ENCODE peak calls at places on chromosomes 12 and 14, in four cellular contexts. A is ascending aorta, R is cardiac fibroblast, G is fibroblast of mammary gland. P is an unnamed sample.

GRCh38 chr14:50051106-50051505 is 65.3 kb downstream of the VCPKMT start:
- DNase-seq in G (no peak), R (no peak), A (no peak), P (peak)

GRCh38 chr14:87847216-87847615 is 145.8 kb downstream of the GALC start:
- DNase-seq in A (no peak), R (no peak), G (peak), P (no peak)

GRCh38 chr14:104152686-104153398 is 14.5 kb downstream of the KIF26A start:
- DNase-seq in A (no peak), G (no peak), R (no peak), P (no peak)

GRCh38 chr12:42862055-42862454 is 272.5 kb upstream of the PRICKLE1 start:
- DNase-seq in G (no peak), R (no peak), A (no peak), P (peak)

GRCh38 chr14:68245146-68246073 is 425.8 kb downstream of the RAD51B start:
- DNase-seq in A (no peak), R (peak), G (peak), P (peak)

GRCh38 chr12:45259732-45260480 is 44.0 kb downstream of the ANO6 start:
- DNase-seq in R (peak), A (no peak), G (peak), P (peak)

GRCh38 chr14:73058923-73059311 is 583 bp downstream of the RBM25 start:
- DNase-seq in A (peak), R (peak), G (peak), P (peak)

GRCh38 chr12:16075887-16076286 is 164.8 kb downstream of the DERA start:
- DNase-seq in R (no peak), A (no peak), G (no peak), P (no peak)

GRCh38 chr12:65414526-65414925 is 136.0 kb downstream of the MSRB3 start:
- DNase-seq in G (peak), R (peak), A (no peak), P (no peak)

GRCh38 chr12:53949631-53950440 is 4.9 kb upstream of the HOXC12 start:
- DNase-seq in R (no peak), A (no peak), G (no peak), P (no peak)

GRCh38 chr12:69972136-69972535 is 147.1 kb downstream of the MYRFL start:
- DNase-seq in A (no peak), R (no peak), G (no peak), P (no peak)

GRCh38 chr12:122371475-122372045 is 50.9 kb downstream of the CLIP1 start:
- DNase-seq in G (no peak), R (no peak), A (no peak), P (no peak)

GRCh38 chr14:89498836-89499235 is 81.8 kb upstream of the FOXN3 start:
- DNase-seq in R (no peak), A (no peak), G (no peak), P (no peak)

GRCh38 chr12:80714055-80714454 is 2.7 kb upstream of the MYF5 start:
- DNase-seq in A (no peak), G (peak), R (peak), P (peak)

GRCh38 chr12:18430425-18431048 is 169.2 kb downstream of the PIK3C2G start:
- DNase-seq in G (peak), A (no peak), R (peak), P (peak)

GRCh38 chr14:98503086-98503815 is 768.7 kb downstream of the BCL11B start:
- DNase-seq in G (no peak), A (no peak), R (no peak), P (no peak)

GRCh38 chr12:68381476-68381875 is 49.3 kb upstream of the MDM1 start:
- DNase-seq in G (no peak), R (no peak), A (no peak), P (no peak)

GRCh38 chr14:105843444-105844046 is 317.2 kb downstream of the TMEM121 start:
- DNase-seq in R (no peak), G (no peak), A (peak), P (no peak)

GRCh38 chr14:49187799-49188198 is 398.4 kb downstream of the RPS29 start:
- DNase-seq in G (no peak), R (no peak), A (no peak), P (no peak)

GRCh38 chr12:24133385-24133784 is 183.9 kb upstream of the SOX5 start:
- DNase-seq in A (no peak), R (no peak), G (no peak), P (no peak)

GRCh38 chr12:46458500-46459106 is 86.0 kb upstream of the SLC38A2 start:
- DNase-seq in A (no peak), R (no peak), G (no peak), P (no peak)

GRCh38 chr12:30822385-30823139 is 67.8 kb upstream of the CAPRIN2 start:
- DNase-seq in R (peak), G (peak), A (peak), P (peak)

GRCh38 chr12:66767454-66768002 is 88.7 kb upstream of the GRIP1 start:
- DNase-seq in G (no peak), A (no peak), R (no peak), P (no peak)

GRCh38 chr12:4449862-4450222 is 4.2 kb upstream of the FGF6 start:
- DNase-seq in G (peak), A (no peak), R (no peak), P (no peak)

GRCh38 chr14:39768579-39768978 is 336.3 kb upstream of the FBXO33 start:
- DNase-seq in R (no peak), A (no peak), G (no peak), P (no peak)

GRCh38 chr12:131929530-131930456 is 717 bp downstream of the PUS1 start:
- DNase-seq in A (no peak), R (peak), G (no peak), P (no peak)

GRCh38 chr14:38762436-38762835 is 340.6 kb downstream of the SEC23A start:
- DNase-seq in G (no peak), A (no peak), R (no peak), P (no peak)

GRCh38 chr12:87082756-87083155 is 826.6 kb upstream of the MGAT4C start:
- DNase-seq in R (no peak), G (no peak), A (no peak), P (no peak)

GRCh38 chr14:94340533-94340932 is 17.4 kb upstream of the SERPINA6 start:
- DNase-seq in A (no peak), R (no peak), G (no peak), P (no peak)

GRCh38 chr14:61561657-61562276 is 133.5 kb upstream of the HIF1A start:
- DNase-seq in R (peak), A (peak), G (peak), P (peak)

GRCh38 chr12:39573971-39574370 is 45.6 kb downstream of the ABCD2 start:
- DNase-seq in G (no peak), R (no peak), A (no peak), P (no peak)

GRCh38 chr12:57430117-57430930 is 519 bp downstream of the R3HDM2 start:
- DNase-seq in R (peak), G (peak), A (peak), P (peak)
- TF ChIP-seq CTCF in R (no peak), G (no peak), A (no peak), P (no peak)

DNA sequence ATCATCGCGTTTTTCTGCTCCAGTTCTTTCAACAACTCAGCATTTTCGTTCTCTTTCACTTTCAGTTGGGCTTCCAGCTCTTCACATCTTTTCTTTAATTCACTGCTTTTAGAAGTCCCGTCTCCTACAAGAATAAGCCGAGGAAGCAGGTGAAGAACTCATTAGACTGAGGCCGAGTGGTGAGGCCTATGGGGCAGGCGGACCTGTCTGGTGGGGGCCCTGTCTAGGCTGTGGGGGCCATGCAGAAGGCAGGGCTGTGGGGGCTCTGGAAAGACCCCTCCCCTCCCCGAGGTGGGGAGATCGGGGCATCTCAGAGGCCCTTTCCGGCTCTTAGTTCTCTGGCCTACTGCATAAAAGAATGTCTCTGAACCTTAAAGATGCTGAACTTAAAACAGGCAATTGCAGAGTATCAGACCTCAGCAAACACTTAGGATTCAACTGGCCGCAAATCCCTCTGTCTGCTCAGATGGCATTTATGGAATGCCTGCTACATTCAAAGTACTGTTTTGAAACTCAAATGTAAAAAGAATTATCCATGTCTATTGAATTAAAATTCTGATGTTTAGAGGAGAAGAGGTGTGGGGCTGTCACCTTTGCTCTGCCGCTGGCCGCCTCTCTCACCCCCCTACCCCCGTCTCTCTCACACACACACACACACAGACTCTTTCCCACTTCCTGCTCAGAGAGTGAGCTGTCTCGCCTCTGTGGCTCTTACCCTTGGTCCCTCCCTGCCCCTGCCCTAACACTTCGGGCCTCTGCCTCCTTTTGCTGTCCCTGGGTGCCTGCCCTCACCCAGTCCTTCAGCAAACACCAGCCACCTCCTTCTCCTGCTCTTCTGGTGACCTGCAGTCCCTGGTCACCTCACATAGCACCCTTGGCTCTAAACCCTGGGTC is 34.7 kb downstream of the CCDC92 start:
- DNase-seq in R (no peak), G (no peak), A (peak), P (no peak)
- H3K4me3 ChIP-seq in R (no peak), G (no peak), A (no peak), P (no peak)

DNA sequence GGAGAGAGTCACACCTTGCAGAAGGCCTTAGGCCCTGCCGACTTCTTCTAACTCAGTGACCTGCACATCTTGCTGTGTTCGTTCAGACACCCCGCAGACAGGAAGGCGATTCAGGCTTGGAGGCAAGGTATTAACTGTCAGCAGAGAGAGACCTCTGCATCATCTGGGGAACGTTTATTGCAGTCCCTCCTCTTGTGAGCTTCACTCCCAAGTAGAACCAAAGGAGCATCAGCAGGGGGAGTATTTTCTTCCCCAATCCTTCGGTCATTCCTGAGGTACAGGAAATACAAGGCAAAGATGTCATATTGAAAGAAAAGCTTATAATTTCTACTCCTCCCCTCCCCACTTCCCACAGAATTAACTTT is 217.9 kb downstream of the CRADD start:
- DNase-seq in R (peak), G (peak), A (no peak), P (no peak)
- TF ChIP-seq CTCF in R (peak), G (peak), A (no peak), P (no peak)

GRCh38 chr12:26029741-26030033 is 71.2 kb downstream of the RASSF8 start:
- DNase-seq in R (no peak), G (peak), A (no peak), P (no peak)
- H3K4me3 ChIP-seq in R (no peak), G (no peak), A (peak), P (no peak)

GRCh38 chr12:110102255-110102654 is 21.9 kb upstream of the IFT81 start:
- DNase-seq in R (peak), G (peak), A (no peak), P (peak)
- TF ChIP-seq CTCF in R (peak), G (peak), A (no peak), P (peak)

GRCh38 chr12:109448272-109448671 is 28.8 kb downstream of the KCTD10 start:
- DNase-seq in G (no peak), A (no peak), R (no peak), P (no peak)
- H3K4me3 ChIP-seq in G (no peak), A (no peak), R (no peak), P (no peak)

GRCh38 chr12:12561305-12562015 is 1.2 kb downstream of the DUSP16 start:
- DNase-seq in G (peak), A (peak), R (peak), P (peak)
- TF ChIP-seq CTCF in G (no peak), A (no peak), R (no peak), P (no peak)

GRCh38 chr12:32755654-32756475 is at the start of gene YARS2:
- DNase-seq in R (peak), A (peak), G (peak), P (peak)

GRCh38 chr12:32756476-32757158 is 920 bp upstream of the YARS2 start:
- DNase-seq in G (peak), R (no peak), A (no peak), P (no peak)

GRCh38 chr12:32755051-32755653 is 545 bp downstream of the YARS2 start:
- DNase-seq in R (peak), A (peak), G (peak), P (peak)

GRCh38 chr12:32753605-32754004 is 2.1 kb downstream of the YARS2 start:
- DNase-seq in R (no peak), G (no peak), A (no peak), P (no peak)

DNA sequence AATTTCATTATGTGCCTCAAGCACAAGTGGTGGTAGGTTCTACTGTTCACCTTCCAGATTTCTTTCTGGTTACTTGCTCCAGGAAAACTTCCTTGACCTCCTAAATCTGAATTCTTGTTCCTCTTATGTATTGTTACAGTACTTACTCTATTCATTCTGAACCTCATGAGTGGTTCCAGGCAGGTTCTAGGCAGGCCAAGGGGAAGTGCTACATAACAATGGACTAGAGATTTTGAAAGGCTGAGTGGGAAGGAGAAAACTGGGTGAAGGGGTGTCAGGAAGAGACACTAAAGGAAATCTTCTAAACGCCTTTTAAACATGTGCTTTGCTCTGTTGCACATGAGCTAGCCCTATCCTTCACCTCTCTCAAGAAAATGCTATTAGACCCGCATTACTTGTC is 1.6 kb downstream of the YARS2 start:
- DNase-seq in A (no peak), G (peak), R (peak), P (no peak)
- H3K4me3 ChIP-seq in A (peak), G (peak), R (peak), P (peak)

GRCh38 chr12:113130457-113131135 is 5.0 kb downstream of the RASAL1 start:
- DNase-seq in A (no peak), R (no peak), G (no peak), P (no peak)
- TF ChIP-seq CTCF in A (no peak), R (no peak), G (no peak), P (peak)

GRCh38 chr12:119444462-119445044 is 110.0 kb downstream of the CCDC60 start:
- DNase-seq in A (no peak), G (peak), R (peak), P (peak)
- H3K4me3 ChIP-seq in A (no peak), G (no peak), R (no peak), P (no peak)

P was measured in astrocyte of the spinal cord.